ENCODE peak calls at places on chromosomes 6 and 20, in seven cellular contexts. O, J, S, D, Z, K and E are unnamed samples.

GRCh38 chr6:108497883-108498282 is 62.8 kb upstream of the FOXO3 start:
- DNase-seq in K (peak), Z (no peak), J (no peak), S (peak), D (no peak), O (no peak), E (no peak)

GRCh38 chr6:43608310-43608763 is 20.7 kb downstream of the GTPBP2 start:
- DNase-seq in J (peak), O (peak), S (peak), K (peak), Z (peak), D (peak), E (peak)

GRCh38 chr6:111918825-111919224 is 45.6 kb upstream of the FYN start:
- DNase-seq in J (no peak), K (no peak), Z (no peak), S (no peak), D (peak), O (no peak), E (no peak)

GRCh38 chr20:21167261-21167660 is 41.4 kb downstream of the KIZ start:
- DNase-seq in S (no peak), Z (no peak), D (no peak), K (no peak), J (no peak), O (no peak), E (no peak)

GRCh38 chr6:74768738-74769137 is 437.1 kb downstream of the COL12A1 start:
- DNase-seq in S (no peak), K (no peak), D (no peak), J (no peak), O (no peak), Z (no peak), E (no peak)

GRCh38 chr6:43853066-43853650 is 83.1 kb downstream of the VEGFA start:
- DNase-seq in K (no peak), D (no peak), J (no peak), O (peak), S (no peak), Z (no peak), E (no peak)

GRCh38 chr6:70797625-70798024 is 129.9 kb downstream of the SMAP1 start:
- DNase-seq in K (no peak), S (no peak), O (no peak), Z (no peak), D (no peak), J (no peak), E (no peak)

GRCh38 chr6:111605100-111605748 is 454 bp downstream of the TRAF3IP2 start:
- DNase-seq in Z (peak), D (peak), S (peak), J (peak), O (peak), K (no peak), E (no peak)

GRCh38 chr6:89826029-89826528 is 3.6 kb upstream of the CASP8AP2 start:
- DNase-seq in D (no peak), Z (no peak), J (no peak), K (no peak), O (no peak), S (no peak), E (no peak)

GRCh38 chr20:41001497-41001896 is 27.1 kb upstream of the TOP1 start:
- DNase-seq in Z (no peak), S (no peak), K (no peak), J (no peak), O (no peak), D (no peak), E (no peak)

GRCh38 chr20:24699321-24700165 is 230.1 kb downstream of the SYNDIG1 start:
- DNase-seq in S (no peak), K (no peak), D (no peak), O (no peak), J (peak), Z (peak), E (no peak)